ENCODE peak calls at places on chromosomes 6 and 20, in nine cellular contexts. D, K, J, C, F, H, A, M and S are unnamed samples.

GRCh38 chr20:32651537-32651936 is 22.2 kb downstream of the C20orf203 start:
- DNase-seq in D (no peak), K (no peak), J (no peak), C (no peak), F (no peak), H (no peak), A (no peak), M (no peak), S (no peak)

GRCh38 chr20:50221501-50222323 is 31.1 kb downstream of the CEBPB start:
- DNase-seq in D (no peak), K (no peak), J (no peak), C (no peak), F (no peak), H (peak), A (no peak), M (peak), S (peak)

GRCh38 chr20:58131111-58131510 is 97.3 kb downstream of the ANKRD60 start:
- DNase-seq in D (no peak), K (no peak), J (peak), C (no peak), F (no peak), H (peak), A (no peak), M (no peak), S (peak)

GRCh38 chr6:13485303-13485702 is 2.1 kb downstream of the GFOD1 start:
- DNase-seq in D (no peak), K (no peak), J (no peak), C (no peak), F (no peak), H (no peak), A (no peak), M (no peak), S (no peak)

GRCh38 chr6:121817141-121817540 is 381.7 kb downstream of the GJA1 start:
- DNase-seq in D (no peak), K (no peak), J (no peak), C (no peak), F (no peak), H (peak), A (no peak), M (peak), S (no peak)

GRCh38 chr6:64217721-64218603 is 582.4 kb downstream of the PHF3 start:
- DNase-seq in D (no peak), K (no peak), J (no peak), C (no peak), F (no peak), H (peak), A (no peak), M (peak), S (no peak)

GRCh38 chr6:44569931-44570385 is 182.5 kb downstream of the CDC5L start:
- DNase-seq in D (peak), K (no peak), J (no peak), C (no peak), F (no peak), H (peak), A (no peak), M (peak), S (peak)

GRCh38 chr20:50628326-50628725 is 63.0 kb downstream of the RIPOR3 start:
- DNase-seq in D (no peak), K (no peak), J (no peak), C (peak), F (no peak), H (no peak), A (no peak), M (no peak), S (no peak)

GRCh38 chr20:33262658-33263065 is 20.4 kb upstream of the BPIFB1 start:
- DNase-seq in D (no peak), K (no peak), J (peak), C (peak), F (no peak), H (peak), A (peak), M (peak), S (peak)

GRCh38 chr6:166268431-166268830 is 39.8 kb downstream of the PRR18 start:
- DNase-seq in D (no peak), K (no peak), J (no peak), C (no peak), F (no peak), H (no peak), A (no peak), M (no peak), S (no peak)

GRCh38 chr6:134750669-134751068 is 199.2 kb downstream of the ALDH8A1 start:
- DNase-seq in D (no peak), K (no peak), J (no peak), C (no peak), F (no peak), H (no peak), A (no peak), M (peak), S (no peak)

GRCh38 chr6:118804091-118804490 is 89.9 kb upstream of the ASF1A start:
- DNase-seq in D (no peak), K (no peak), J (no peak), C (no peak), F (no peak), H (no peak), A (no peak), M (no peak), S (no peak)

GRCh38 chr6:108565893-108566292 is 5.2 kb downstream of the FOXO3 start:
- DNase-seq in D (no peak), K (no peak), J (no peak), C (no peak), F (peak), H (peak), A (no peak), M (peak), S (no peak)

GRCh38 chr6:29826271-29826670 is 1.4 kb upstream of the HLA-G start:
- DNase-seq in D (no peak), K (no peak), J (no peak), C (no peak), F (no peak), H (no peak), A (no peak), M (no peak), S (no peak)

GRCh38 chr20:37290158-37290810 is 829 bp downstream of the MANBAL start:
- DNase-seq in D (no peak), K (no peak), J (no peak), C (no peak), F (no peak), H (no peak), A (no peak), M (no peak), S (no peak)

GRCh38 chr6:151275121-151275520 is 35.4 kb downstream of the AKAP12 start:
- DNase-seq in D (no peak), K (no peak), J (no peak), C (no peak), F (no peak), H (no peak), A (no peak), M (no peak), S (no peak)

GRCh38 chr6:74871757-74872156 is 334.1 kb downstream of the COL12A1 start:
- DNase-seq in D (no peak), K (no peak), J (no peak), C (no peak), F (no peak), H (no peak), A (no peak), M (peak), S (no peak)

GRCh38 chr20:32168184-32168910 is 39.2 kb downstream of the PLAGL2 start:
- DNase-seq in D (peak), K (no peak), J (peak), C (no peak), F (no peak), H (peak), A (no peak), M (peak), S (peak)

GRCh38 chr6:121799574-121799973 is 364.1 kb downstream of the GJA1 start:
- DNase-seq in D (no peak), K (no peak), J (no peak), C (no peak), F (no peak), H (no peak), A (no peak), M (no peak), S (no peak)

GRCh38 chr20:14197097-14197496 is 140.3 kb downstream of the FLRT3 start:
- DNase-seq in D (no peak), K (no peak), J (no peak), C (no peak), F (no peak), H (no peak), A (no peak), M (peak), S (no peak)

GRCh38 chr6:132683543-132683942 is 24.6 kb upstream of the TAAR1 start:
- DNase-seq in D (no peak), K (peak), J (no peak), C (no peak), F (no peak), H (no peak), A (no peak), M (no peak), S (no peak)

GRCh38 chr6:110476046-110476849 is at the start of gene SLC22A16:
- DNase-seq in D (no peak), K (no peak), J (peak), C (no peak), F (no peak), H (peak), A (no peak), M (peak), S (no peak)

GRCh38 chr20:50509923-50510705 is at the start of gene PTPN1:
- DNase-seq in D (peak), K (peak), J (peak), C (peak), F (peak), H (peak), A (peak), M (peak), S (peak)

GRCh38 chr20:53903652-53903987 is 166.8 kb downstream of the BCAS1 start:
- DNase-seq in D (no peak), K (no peak), J (no peak), C (no peak), F (no peak), H (no peak), A (no peak), M (peak), S (no peak)

GRCh38 chr6:151196571-151196970 is 43.2 kb upstream of the AKAP12 start:
- DNase-seq in D (no peak), K (no peak), J (no peak), C (no peak), F (peak), H (peak), A (no peak), M (peak), S (no peak)

GRCh38 chr6:46022110-46022948 is 6.7 kb upstream of the CLIC5 start:
- DNase-seq in D (no peak), K (no peak), J (no peak), C (no peak), F (no peak), H (no peak), A (no peak), M (no peak), S (no peak)

GRCh38 chr6:13522639-13523038 is 35.2 kb upstream of the GFOD1 start:
- DNase-seq in D (no peak), K (no peak), J (no peak), C (no peak), F (no peak), H (peak), A (no peak), M (no peak), S (no peak)

GRCh38 chr20:57840066-57840465 is 130.3 kb upstream of the PMEPA1 start:
- DNase-seq in D (no peak), K (no peak), J (no peak), C (no peak), F (no peak), H (no peak), A (no peak), M (no peak), S (no peak)

GRCh38 chr6:153787341-153787606 is 251.8 kb upstream of the OPRM1 start:
- DNase-seq in D (no peak), K (no peak), J (no peak), C (no peak), F (peak), H (no peak), A (no peak), M (no peak), S (no peak)

GRCh38 chr6:153790048-153790447 is 249.0 kb upstream of the OPRM1 start:
- DNase-seq in D (no peak), K (no peak), J (peak), C (peak), F (peak), H (peak), A (no peak), M (peak), S (no peak)

GRCh38 chr6:153790881-153791473 is 248.1 kb upstream of the OPRM1 start:
- DNase-seq in D (no peak), K (no peak), J (peak), C (peak), F (no peak), H (peak), A (no peak), M (peak), S (no peak)
- TF ChIP-seq CTCF in D (no peak), K (no peak), J (peak), C (peak), F (no peak), H (no peak), A (peak), M (no peak), S (peak)

GRCh38 chr6:33497157-33497556 is 42.8 kb downstream of the ZBTB9 start:
- DNase-seq in D (no peak), K (no peak), J (no peak), C (no peak), F (no peak), H (no peak), A (no peak), M (no peak), S (no peak)

GRCh38 chr6:33490198-33490597 is 35.8 kb downstream of the ZBTB9 start:
- DNase-seq in D (no peak), K (no peak), J (no peak), C (no peak), F (no peak), H (no peak), A (no peak), M (no peak), S (no peak)

GRCh38 chr6:33490621-33491020 is 36.2 kb downstream of the ZBTB9 start:
- DNase-seq in D (no peak), K (no peak), J (no peak), C (no peak), F (no peak), H (no peak), A (no peak), M (no peak), S (no peak)

DNA sequence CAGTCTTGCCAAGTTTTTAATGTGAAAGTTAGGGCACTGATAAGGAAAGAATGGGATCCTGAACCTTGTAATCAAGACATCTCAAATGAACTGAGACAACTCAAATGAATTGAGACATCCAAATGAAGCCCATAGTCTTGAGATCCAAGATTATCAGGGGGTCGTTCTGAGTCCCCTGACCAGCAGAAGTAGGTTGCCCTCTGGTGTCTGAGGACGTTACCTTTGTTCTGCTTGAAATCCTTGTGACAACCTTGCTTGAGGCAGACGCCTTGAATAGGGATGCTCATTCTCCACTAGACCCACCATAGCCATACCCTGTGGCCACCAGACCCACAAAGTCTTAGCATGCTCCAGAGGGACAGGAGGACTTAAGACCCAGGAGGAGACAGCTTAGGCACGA is 37.7 kb downstream of the ZBTB9 start:
- DNase-seq in D (no peak), K (no peak), J (peak), C (no peak), F (no peak), H (no peak), A (no peak), M (no peak), S (no peak)
- TF ChIP-seq CTCF in D (no peak), K (no peak), J (no peak), C (peak), F (no peak), H (no peak), A (no peak), M (no peak), S (no peak)

GRCh38 chr6:16414205-16414604 is 175.8 kb downstream of the GMPR start:
- DNase-seq in D (no peak), K (no peak), J (no peak), C (no peak), F (no peak), H (no peak), A (no peak), M (peak), S (no peak)
- TF ChIP-seq CTCF in D (no peak), K (no peak), J (no peak), C (no peak), F (no peak), H (no peak), A (no peak), M (no peak), S (no peak)

GRCh38 chr6:351011-351866 is 40.3 kb upstream of the IRF4 start:
- DNase-seq in D (peak), K (no peak), J (no peak), C (no peak), F (no peak), H (no peak), A (no peak), M (no peak), S (no peak)
- TF ChIP-seq CTCF in D (no peak), K (no peak), J (no peak), C (no peak), F (no peak), H (no peak), A (no peak), M (no peak), S (no peak)

GRCh38 chr6:15893556-15894253 is 230.9 kb upstream of the DTNBP1 start:
- DNase-seq in D (no peak), K (peak), J (no peak), C (no peak), F (no peak), H (peak), A (no peak), M (peak), S (no peak)
- TF ChIP-seq CTCF in D (peak), K (peak), J (peak), C (peak), F (peak), H (peak), A (peak), M (peak), S (peak)

DNA sequence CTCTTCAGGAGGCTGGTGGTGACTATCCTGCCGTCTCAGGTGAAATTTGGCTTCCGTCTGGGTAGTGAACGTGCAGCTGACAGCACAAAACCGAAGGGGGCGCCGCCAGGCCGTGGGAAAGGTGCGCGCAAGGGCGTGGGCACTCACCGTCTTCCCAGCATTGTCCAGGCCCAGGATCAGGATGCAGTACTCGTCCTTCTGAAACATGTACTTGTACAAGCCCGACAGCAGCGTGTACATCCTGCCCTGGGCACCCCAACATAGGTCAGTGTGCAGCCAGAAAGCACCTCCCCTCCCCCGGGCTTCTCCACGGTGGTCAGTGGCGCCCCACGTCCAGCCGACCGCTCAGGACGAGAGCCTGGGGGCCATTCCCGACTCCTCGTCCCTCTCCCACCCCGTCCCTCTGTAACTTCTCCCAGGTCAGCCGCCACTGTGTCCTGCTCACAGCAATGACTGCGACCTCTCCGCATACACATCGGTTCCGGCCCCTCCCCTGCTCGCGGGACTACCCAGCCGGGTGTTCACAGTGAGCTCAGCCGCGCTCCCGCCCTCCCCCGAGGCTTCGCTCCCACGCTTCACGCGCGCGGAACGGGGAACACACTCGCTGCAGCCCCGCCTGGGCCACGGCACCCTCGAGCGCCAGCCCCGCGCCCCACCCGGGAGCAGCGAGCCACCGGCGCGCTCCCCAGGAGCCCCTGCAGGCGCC is 771 bp downstream of the ARFRP1 start:
- DNase-seq in D (peak), K (no peak), J (peak), C (peak), F (peak), H (peak), A (peak), M (peak), S (peak)
- TF ChIP-seq CTCF in D (peak), K (peak), J (peak), C (peak), F (no peak), H (peak), A (peak), M (peak), S (no peak)

GRCh38 chr6:26500102-26500501 is at the start of gene BTN1A1:
- DNase-seq in D (no peak), K (no peak), J (peak), C (no peak), F (no peak), H (no peak), A (no peak), M (no peak), S (no peak)
- TF ChIP-seq CTCF in D (no peak), K (no peak), J (no peak), C (no peak), F (no peak), H (no peak), A (no peak), M (no peak), S (no peak)

DNA sequence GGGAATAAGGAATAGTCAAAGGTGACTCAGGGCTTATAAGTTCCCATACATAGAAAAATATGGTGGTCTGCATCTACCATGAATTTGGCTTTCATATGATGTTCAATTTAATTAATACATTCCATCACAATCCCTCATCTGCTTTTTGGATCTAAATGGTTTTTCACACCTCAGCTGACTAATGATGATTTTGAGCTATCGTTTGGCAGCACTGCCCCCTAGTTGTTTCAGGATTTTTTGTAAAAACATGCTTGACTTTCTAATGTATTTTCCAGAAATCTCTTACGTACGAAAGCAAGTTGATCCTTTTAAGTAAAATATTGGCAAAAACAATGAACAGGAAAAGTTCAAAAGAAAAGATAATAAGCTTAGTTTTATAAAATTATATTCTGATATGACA is 408.6 kb upstream of the ADGRB3 start:
- DNase-seq in D (no peak), K (no peak), J (no peak), C (no peak), F (no peak), H (peak), A (no peak), M (peak), S (no peak)
- TF ChIP-seq CTCF in D (peak), K (no peak), J (no peak), C (peak), F (no peak), H (peak), A (peak), M (peak), S (peak)

DNA sequence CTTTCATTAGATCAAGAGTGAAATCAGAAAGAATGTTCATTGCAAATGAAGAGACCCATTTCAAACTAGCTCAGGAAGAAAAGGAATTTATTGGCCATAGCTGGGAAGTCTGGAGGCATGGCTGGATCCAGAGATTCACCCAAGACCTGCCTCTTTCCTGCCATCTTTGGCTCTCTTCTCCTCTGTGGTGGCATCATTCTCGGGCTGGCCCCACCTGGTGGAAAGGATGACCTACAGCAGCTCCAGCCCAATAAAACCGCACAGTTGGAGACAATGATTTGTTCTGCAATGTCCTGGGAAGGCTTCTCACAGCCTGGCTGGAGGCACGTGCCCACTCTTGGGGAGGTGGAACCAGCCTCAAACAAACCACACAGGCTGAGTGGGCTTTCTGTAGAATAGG is 18.1 kb upstream of the FERMT1 start:
- DNase-seq in D (no peak), K (no peak), J (peak), C (peak), F (no peak), H (no peak), A (no peak), M (no peak), S (no peak)
- TF ChIP-seq CTCF in D (no peak), K (peak), J (no peak), C (peak), F (no peak), H (no peak), A (peak), M (peak), S (no peak)

GRCh38 chr6:25278914-25279747 is at the start of gene CARMIL1:
- DNase-seq in D (peak), K (no peak), J (peak), C (peak), F (peak), H (peak), A (peak), M (peak), S (peak)
- TF ChIP-seq CTCF in D (peak), K (peak), J (no peak), C (peak), F (peak), H (peak), A (peak), M (peak), S (peak)